ENCODE peak calls at places on chromosomes 11 and 22, in six cellular contexts. N, C, F, V, U and P are unnamed samples.

GRCh38 chr11:45982656-45983470 is 60.4 kb downstream of the LARGE2 start:
- DNase-seq in N (peak; percentile 67), C (peak; percentile 10), F (peak; percentile 82), V (no peak), U (no peak), P (no peak)

GRCh38 chr22:35681454-35682050 is 33.3 kb downstream of the APOL6 start:
- DNase-seq in N (no peak), C (no peak), F (no peak), V (no peak), U (no peak), P (no peak)

GRCh38 chr22:38176170-38176741 is 5.4 kb downstream of the PLA2G6 start:
- DNase-seq in N (no peak), C (peak; percentile 13), F (peak; percentile 86), V (peak; percentile 79), U (peak; percentile 18), P (no peak)

GRCh38 chr11:1604181-1604580 is 4.1 kb downstream of the KRTAP5-3 start:
- DNase-seq in N (no peak), C (no peak), F (no peak), V (no peak), U (no peak), P (no peak)

GRCh38 chr11:441418-442274 is at the start of gene ANO9:
- DNase-seq in N (peak; percentile 67), C (peak; percentile 58), F (no peak), V (peak; percentile 81), U (peak; percentile 49), P (peak; percentile 48)

GRCh38 chr11:62439785-62440602 is 21.2 kb downstream of the SCGB1A1 start:
- DNase-seq in N (no peak), C (no peak), F (peak; percentile 80), V (no peak), U (no peak), P (no peak)

GRCh38 chr11:7977251-7977917 is 9.8 kb upstream of the EIF3F start:
- DNase-seq in N (no peak), C (no peak), F (peak; percentile 95), V (no peak), U (no peak), P (no peak)

GRCh38 chr11:106625566-106625965 is 392.7 kb downstream of the GUCY1A2 start:
- DNase-seq in N (no peak), C (no peak), F (peak; percentile 23), V (no peak), U (no peak), P (no peak)

GRCh38 chr11:36376888-36377758 is 81.0 kb downstream of the PRR5L start:
- DNase-seq in N (peak; percentile 59), C (peak; percentile 42), F (peak; percentile 77), V (peak; percentile 43), U (no peak), P (peak; percentile 21)